ENCODE peak calls at places on chromosomes 2 and 18, in four cellular contexts. One of them, this sample, is unnamed.

GRCh38 chr2:12321017-12321641 is 395.6 kb upstream of the TRIB2 start:
- DNase-seq in CD8-positive, alpha-beta memory T cell: no peak
- DNase-seq in A673: peak; percentile 16
- DNase-seq in sigmoid colon: peak; percentile 81
- DNase-seq in this sample: no peak

GRCh38 chr2:317501-318424 is 29.9 kb upstream of the ALKAL2 start:
- DNase-seq in sigmoid colon: no peak
- DNase-seq in A673: no peak
- DNase-seq in CD8-positive, alpha-beta memory T cell: peak; percentile 12
- DNase-seq in this sample: no peak

GRCh38 chr18:48163184-48164095 is 233.0 kb upstream of the SMAD2 start:
- DNase-seq in CD8-positive, alpha-beta memory T cell: no peak
- DNase-seq in sigmoid colon: no peak
- DNase-seq in A673: no peak
- DNase-seq in this sample: no peak

GRCh38 chr2:174259981-174260380 is 11.6 kb upstream of the OLA1 start:
- DNase-seq in A673: peak; percentile 85
- DNase-seq in CD8-positive, alpha-beta memory T cell: no peak
- DNase-seq in sigmoid colon: no peak
- DNase-seq in this sample: no peak

GRCh38 chr2:68302281-68302680 is 17.5 kb downstream of the CNRIP1 start:
- DNase-seq in A673: no peak
- DNase-seq in sigmoid colon: no peak
- DNase-seq in CD8-positive, alpha-beta memory T cell: no peak
- DNase-seq in this sample: no peak

GRCh38 chr2:226376516-226377180 is 423.0 kb downstream of the IRS1 start:
- DNase-seq in A673: no peak
- DNase-seq in CD8-positive, alpha-beta memory T cell: no peak
- DNase-seq in sigmoid colon: no peak
- DNase-seq in this sample: no peak

GRCh38 chr2:182379235-182379634 is 47.6 kb downstream of the PDE1A start:
- DNase-seq in sigmoid colon: no peak
- DNase-seq in A673: peak; percentile 82
- DNase-seq in CD8-positive, alpha-beta memory T cell: no peak
- DNase-seq in this sample: no peak

GRCh38 chr2:18342901-18343300 is 217.6 kb downstream of the RDH14 start:
- DNase-seq in A673: no peak
- DNase-seq in sigmoid colon: no peak
- DNase-seq in CD8-positive, alpha-beta memory T cell: no peak
- DNase-seq in this sample: no peak

GRCh38 chr2:151922845-151923666 is 94.8 kb upstream of the ARL5A start:
- DNase-seq in CD8-positive, alpha-beta memory T cell: no peak
- DNase-seq in sigmoid colon: peak; percentile 80
- DNase-seq in A673: no peak
- DNase-seq in this sample: no peak

GRCh38 chr18:24584205-24584604 is 123.8 kb downstream of the HRH4 start:
- DNase-seq in sigmoid colon: no peak
- DNase-seq in CD8-positive, alpha-beta memory T cell: no peak
- DNase-seq in A673: no peak
- DNase-seq in this sample: no peak

GRCh38 chr2:23434721-23435121 is 49.7 kb downstream of the KLHL29 start:
- DNase-seq in A673: no peak
- DNase-seq in CD8-positive, alpha-beta memory T cell: no peak
- DNase-seq in sigmoid colon: peak; percentile 91
- DNase-seq in this sample: no peak

GRCh38 chr2:209230560-209230959 is 193.3 kb upstream of the MAP2 start:
- DNase-seq in A673: no peak
- DNase-seq in CD8-positive, alpha-beta memory T cell: no peak
- DNase-seq in sigmoid colon: no peak
- DNase-seq in this sample: no peak

GRCh38 chr18:12005542-12006487 is 24.5 kb downstream of the IMPA2 start:
- DNase-seq in CD8-positive, alpha-beta memory T cell: no peak
- DNase-seq in A673: no peak
- DNase-seq in sigmoid colon: peak; percentile 29
- DNase-seq in this sample: no peak

GRCh38 chr2:37555457-37555856 is 116.0 kb downstream of the CDC42EP3 start:
- DNase-seq in sigmoid colon: no peak
- DNase-seq in A673: no peak
- DNase-seq in CD8-positive, alpha-beta memory T cell: no peak
- DNase-seq in this sample: no peak

GRCh38 chr2:48127612-48128191 is 221.4 kb upstream of the FBXO11 start:
- DNase-seq in CD8-positive, alpha-beta memory T cell: no peak
- DNase-seq in A673: no peak
- DNase-seq in sigmoid colon: no peak
- DNase-seq in this sample: no peak

GRCh38 chr2:122172812-122173211 is 417.4 kb downstream of the TSN start:
- DNase-seq in CD8-positive, alpha-beta memory T cell: no peak
- DNase-seq in A673: no peak
- DNase-seq in sigmoid colon: no peak
- DNase-seq in this sample: no peak

GRCh38 chr2:24821433-24821891 is 28.2 kb downstream of the CENPO start:
- DNase-seq in A673: no peak
- DNase-seq in CD8-positive, alpha-beta memory T cell: no peak
- DNase-seq in sigmoid colon: peak; percentile 33
- DNase-seq in this sample: no peak

GRCh38 chr2:24820598-24821432 is 27.6 kb downstream of the CENPO start:
- DNase-seq in CD8-positive, alpha-beta memory T cell: no peak
- DNase-seq in sigmoid colon: peak; percentile 41
- DNase-seq in A673: no peak
- DNase-seq in this sample: no peak

GRCh38 chr2:24818721-24819167 is 25.5 kb downstream of the CENPO start:
- DNase-seq in A673: no peak
- DNase-seq in sigmoid colon: peak; percentile 38
- DNase-seq in CD8-positive, alpha-beta memory T cell: no peak
- DNase-seq in this sample: no peak

GRCh38 chr2:24819442-24820174 is 26.4 kb downstream of the CENPO start:
- DNase-seq in A673: no peak
- DNase-seq in sigmoid colon: peak; percentile 52
- DNase-seq in CD8-positive, alpha-beta memory T cell: no peak
- DNase-seq in this sample: no peak

GRCh38 chr2:24820175-24820513 is 26.9 kb downstream of the CENPO start:
- DNase-seq in CD8-positive, alpha-beta memory T cell: no peak
- DNase-seq in A673: no peak
- DNase-seq in sigmoid colon: no peak
- DNase-seq in this sample: no peak
- H3K27ac ChIP-seq in CD8-positive, alpha-beta memory T cell: no peak overlapping the region
- H3K27ac ChIP-seq in A673: no peak overlapping the region
- H3K27ac ChIP-seq in sigmoid colon: no peak overlapping the region
- H3K27ac ChIP-seq in this sample: no peak overlapping the region

DNA sequence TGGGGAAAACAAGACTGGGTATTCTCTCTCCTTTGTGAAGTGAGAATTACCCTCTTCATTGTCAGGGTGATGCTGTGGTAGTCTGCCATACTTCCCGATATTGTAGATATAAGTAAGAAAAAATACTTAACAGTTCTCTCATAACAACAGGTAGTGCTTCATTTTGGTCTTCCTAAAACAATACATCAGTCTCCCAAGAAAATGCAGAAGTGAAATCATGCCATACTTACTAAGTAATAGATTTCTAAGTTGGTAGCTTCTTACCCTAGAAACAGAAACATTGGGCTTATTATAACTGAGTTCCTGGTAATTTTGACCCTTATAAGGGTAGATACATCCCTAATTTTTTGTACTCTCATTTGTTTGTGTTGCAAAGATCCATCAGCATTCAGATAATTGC is 460.7 kb upstream of the DCC start:
- DNase-seq in A673: no peak
- DNase-seq in CD8-positive, alpha-beta memory T cell: no peak
- DNase-seq in sigmoid colon: no peak
- DNase-seq in this sample: no peak
- H3K27me3 ChIP-seq in A673: no peaks in the 10 kb centered on the region
- H3K27me3 ChIP-seq in CD8-positive, alpha-beta memory T cell: no peaks in the 10 kb centered on the region
- H3K27me3 ChIP-seq in sigmoid colon: no peaks in the 10 kb centered on the region
- H3K27me3 ChIP-seq in this sample: no peaks in the 10 kb centered on the region

GRCh38 chr2:20569464-20570223 is 81.3 kb downstream of the HS1BP3 start:
- DNase-seq in CD8-positive, alpha-beta memory T cell: no peak
- DNase-seq in A673: no peak
- DNase-seq in sigmoid colon: no peak
- DNase-seq in this sample: no peak
- H3K27ac ChIP-seq in CD8-positive, alpha-beta memory T cell: no peak overlapping the region
- H3K27ac ChIP-seq in A673: no peak overlapping the region
- H3K27ac ChIP-seq in sigmoid colon: no peak overlapping the region
- H3K27ac ChIP-seq in this sample: no peak overlapping the region

GRCh38 chr2:91748869-91749268 is 3057.4 kb downstream of the RPIA start:
- DNase-seq in sigmoid colon: no peak
- DNase-seq in A673: no peak
- DNase-seq in CD8-positive, alpha-beta memory T cell: no peak
- DNase-seq in this sample: no peak
- H3K27me3 ChIP-seq in sigmoid colon: peaks cover 4% of the 10 kb centered on the region
- H3K27me3 ChIP-seq in A673: peaks cover 3% of the 10 kb centered on the region
- H3K27me3 ChIP-seq in CD8-positive, alpha-beta memory T cell: no peaks in the 10 kb centered on the region
- H3K27me3 ChIP-seq in this sample: no peaks in the 10 kb centered on the region

DNA sequence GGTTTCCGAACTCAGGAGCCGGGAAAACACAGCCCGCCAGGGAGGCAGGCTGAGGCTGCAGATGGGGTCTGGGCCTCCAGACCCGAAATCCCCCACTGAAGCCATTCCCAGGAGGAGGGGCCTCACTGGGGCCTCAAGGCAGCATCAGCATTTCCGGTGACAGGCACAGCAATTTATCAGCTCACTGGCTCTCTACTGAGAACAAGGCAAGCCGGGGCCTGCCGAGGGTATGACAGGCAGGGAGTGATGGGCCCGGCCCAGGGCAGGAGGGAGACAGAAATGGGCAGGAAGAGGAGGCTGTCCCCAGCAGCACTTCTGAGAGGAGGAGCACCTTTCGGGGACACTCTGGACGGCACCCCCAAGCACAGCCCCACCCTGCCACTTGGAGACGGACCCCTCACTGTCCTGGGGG is 12.5 kb downstream of the SDC1 start:
- DNase-seq in A673: peak; percentile 63
- DNase-seq in sigmoid colon: no peak
- DNase-seq in CD8-positive, alpha-beta memory T cell: no peak
- DNase-seq in this sample: no peak
- H3K27ac ChIP-seq in A673: peak overlapping the region; percentile 57
- H3K27ac ChIP-seq in sigmoid colon: no peak overlapping the region
- H3K27ac ChIP-seq in CD8-positive, alpha-beta memory T cell: no peak overlapping the region
- H3K27ac ChIP-seq in this sample: no peak overlapping the region

DNA sequence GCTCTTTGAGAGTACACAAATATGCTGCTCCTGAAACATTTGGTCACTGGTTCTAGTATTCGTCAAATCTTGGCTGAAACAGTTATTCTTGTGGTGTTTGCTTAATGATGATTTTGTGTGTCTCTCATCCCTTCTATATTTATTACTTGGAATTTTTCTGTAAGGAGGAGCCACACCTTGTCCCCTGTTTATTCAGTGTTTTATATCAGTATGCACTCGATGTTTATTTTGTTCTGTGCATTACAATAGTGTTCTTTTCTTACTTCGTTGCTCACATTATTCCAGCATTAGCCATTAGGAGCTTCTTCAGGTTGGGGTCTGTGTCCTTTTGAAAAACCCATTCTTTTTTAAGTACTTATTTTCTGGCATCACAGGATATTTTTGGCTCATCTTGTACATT is 5.1 kb upstream of the RAMP1 start:
- DNase-seq in CD8-positive, alpha-beta memory T cell: no peak
- DNase-seq in A673: no peak
- DNase-seq in sigmoid colon: no peak
- DNase-seq in this sample: no peak
- H3K27me3 ChIP-seq in CD8-positive, alpha-beta memory T cell: no peaks in the 10 kb centered on the region
- H3K27me3 ChIP-seq in A673: no peaks in the 10 kb centered on the region
- H3K27me3 ChIP-seq in sigmoid colon: no peaks in the 10 kb centered on the region
- H3K27me3 ChIP-seq in this sample: peaks cover 7% of the 10 kb centered on the region

DNA sequence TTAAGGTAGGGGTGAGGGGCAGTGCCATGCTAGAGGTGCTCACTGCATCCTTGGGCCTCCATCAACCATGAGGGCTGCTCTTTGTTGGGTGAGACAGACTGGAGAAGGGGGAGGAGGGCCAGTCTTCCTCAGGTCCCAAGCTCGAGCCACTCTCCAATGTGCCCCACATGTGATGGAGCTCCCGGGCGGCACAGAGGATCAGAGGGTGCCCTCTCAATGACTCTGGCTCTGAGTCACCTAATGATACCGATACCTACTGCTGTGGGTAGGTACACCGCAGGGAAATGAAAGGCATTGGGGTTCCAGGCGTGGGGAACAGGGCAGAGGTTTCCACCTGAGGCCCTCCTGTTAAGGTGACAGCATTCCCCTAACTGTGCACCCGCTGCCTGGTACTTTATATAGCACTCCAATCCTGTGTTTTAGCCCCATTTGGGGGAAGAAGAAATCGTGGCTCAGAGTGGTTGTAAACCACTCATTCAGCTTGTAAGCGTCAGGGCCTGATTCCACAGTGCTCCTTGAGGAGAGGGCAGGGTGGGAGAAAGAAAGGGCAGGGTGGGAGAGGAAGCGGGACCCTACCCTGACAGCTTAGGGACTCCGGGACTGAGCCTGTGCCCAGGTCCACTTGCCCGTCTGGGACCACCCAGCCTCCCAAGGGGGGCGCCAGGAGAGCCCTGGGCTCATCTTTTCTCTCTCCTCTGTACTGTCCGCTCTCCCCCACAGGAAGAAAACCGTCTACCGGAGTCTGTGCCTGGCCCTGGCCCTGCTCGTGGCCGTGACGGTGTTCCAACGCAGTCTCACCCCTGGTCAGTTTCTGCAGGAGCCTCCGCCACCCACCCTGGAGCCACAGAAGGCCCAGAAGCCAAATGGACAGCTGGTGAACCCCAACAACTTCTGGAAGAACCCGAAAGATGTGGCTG is 1.8 kb downstream of the B3GNT7 start:
- DNase-seq in sigmoid colon: no peak
- DNase-seq in CD8-positive, alpha-beta memory T cell: no peak
- DNase-seq in A673: no peak
- DNase-seq in this sample: no peak
- H3K27ac ChIP-seq in sigmoid colon: no peak overlapping the region
- H3K27ac ChIP-seq in CD8-positive, alpha-beta memory T cell: no peak overlapping the region
- H3K27ac ChIP-seq in A673: no peak overlapping the region
- H3K27ac ChIP-seq in this sample: no peak overlapping the region

This sample was measured in effector memory CD4-positive, alpha-beta T cell.